ENCODE peak calls at places on chromosomes 7 and 10, in six cellular contexts. I, G, T, J, O and Z are unnamed samples.

GRCh38 chr10:117461766-117462423 is 80.7 kb upstream of the EMX2 start:
- DNase-seq in G (peak; percentile 77), I (peak; percentile 88), T (no peak), J (no peak), O (peak; percentile 79), Z (peak; percentile 98)

GRCh38 chr10:50279489-50279888 is 28.2 kb upstream of the ASAH2 start:
- DNase-seq in O (peak; percentile 35), T (no peak), I (no peak), J (no peak), G (no peak), Z (peak; percentile 24)

GRCh38 chr10:75754096-75754495 is 322.7 kb downstream of the LRMDA start:
- DNase-seq in I (no peak), T (no peak), J (no peak), O (no peak), G (no peak), Z (no peak)

GRCh38 chr7:105524840-105525239 is 2.8 kb upstream of the PUS7 start:
- DNase-seq in O (no peak), G (no peak), J (no peak), T (no peak), I (no peak), Z (no peak)

GRCh38 chr10:11715815-11716494 is 26.2 kb upstream of the ECHDC3 start:
- DNase-seq in G (no peak), I (no peak), J (peak; percentile 21), T (no peak), O (no peak), Z (no peak)

GRCh38 chr10:102644646-102645387 is 538 bp downstream of the TRIM8 start:
- DNase-seq in T (peak; percentile 80), I (peak; percentile 77), O (no peak), G (no peak), J (peak; percentile 92), Z (peak; percentile 85)

GRCh38 chr7:47501406-47501805 is 80.5 kb downstream of the TNS3 start:
- DNase-seq in G (peak; percentile 80), T (no peak), J (no peak), I (peak; percentile 97), O (peak; percentile 73), Z (peak; percentile 87)

GRCh38 chr7:69782917-69783684 is 184.8 kb downstream of the AUTS2 start:
- DNase-seq in G (no peak), O (no peak), T (no peak), J (no peak), I (no peak), Z (no peak)

GRCh38 chr7:158098125-158099030 is 489.2 kb downstream of the PTPRN2 start:
- DNase-seq in T (no peak), J (no peak), O (no peak), I (no peak), G (no peak), Z (no peak)

GRCh38 chr7:33722383-33723096 is 182.8 kb upstream of the BMPER start:
- DNase-seq in T (no peak), I (peak; percentile 38), O (peak; percentile 99), G (peak; percentile 95), J (peak; percentile 58), Z (peak; percentile 94)

GRCh38 chr7:74289660-74290589 is 718 bp downstream of the CLIP2 start:
- DNase-seq in J (no peak), T (peak; percentile 49), G (no peak), I (no peak), O (peak; percentile 71), Z (peak; percentile 59)

GRCh38 chr7:149245744-149246143 is 6.3 kb downstream of the ZNF212 start:
- DNase-seq in T (no peak), G (no peak), J (no peak), I (no peak), O (no peak), Z (no peak)

GRCh38 chr10:115093776-115094361 is 704 bp downstream of the ATRNL1 start:
- DNase-seq in I (peak; percentile 1), T (no peak), J (no peak), G (peak; percentile 7), O (no peak), Z (no peak)

GRCh38 chr10:10661176-10661575 is 356.5 kb upstream of the CELF2 start:
- DNase-seq in J (no peak), O (no peak), I (peak; percentile 69), G (no peak), T (no peak), Z (no peak)

GRCh38 chr7:21364838-21365267 is 63.0 kb upstream of the SP4 start:
- DNase-seq in J (no peak), T (no peak), I (peak; percentile 59), O (no peak), G (no peak), Z (peak; percentile 28)

GRCh38 chr10:124619195-124619594 is 125.0 kb downstream of the FAM53B start:
- DNase-seq in O (no peak), G (no peak), T (no peak), I (peak; percentile 28), J (no peak), Z (no peak)